ENCODE peak calls at places on chromosome 22, in seven cellular contexts. I is H1; O is HS-5; A is activated T-cell treated with anti-CD3 and anti-CD28 coated beads, Interleukin-2, amount 50 U/mL, for 72 hours; Q is CD8-positive, alpha-beta T cell; W is mesothelial cell of epicardium; K is AG04449. F is an unnamed sample.

GRCh38 chr22:29195964-29196666 is 9.6 kb upstream of the EMID1 start:
- DNase-seq in A (no peak), W (no peak), K (no peak), I (no peak), Q (no peak), O (no peak), F (no peak)

GRCh38 chr22:24315367-24315781 is 44.7 kb downstream of the SPECC1L start:
- DNase-seq in A (no peak), O (no peak), I (no peak), Q (no peak), K (no peak), W (no peak), F (no peak)

GRCh38 chr22:46801331-46801811 is 38.9 kb downstream of the TBC1D22A start:
- DNase-seq in I (no peak), A (no peak), K (no peak), W (no peak), Q (no peak), O (no peak), F (no peak)

GRCh38 chr22:30830907-30831306 is 136.2 kb downstream of the OSBP2 start:
- DNase-seq in I (no peak), A (no peak), W (no peak), Q (no peak), O (peak), K (peak), F (no peak)

GRCh38 chr22:37907036-37907954 is 1.2 kb downstream of the MICALL1 start:
- DNase-seq in O (no peak), A (no peak), Q (no peak), I (no peak), W (no peak), K (no peak), F (no peak)

GRCh38 chr22:29511126-29511854 is 31.3 kb downstream of the NEFH start:
- DNase-seq in A (no peak), Q (no peak), I (no peak), K (no peak), W (no peak), O (no peak), F (no peak)

GRCh38 chr22:40451230-40451629 is 80.8 kb downstream of the SGSM3 start:
- DNase-seq in Q (no peak), W (no peak), A (peak), I (no peak), O (no peak), K (no peak), F (no peak)

GRCh38 chr22:38755155-38755910 is 465 bp downstream of the SUN2 start:
- DNase-seq in Q (peak), A (peak), W (no peak), I (no peak), O (no peak), K (no peak), F (peak)

GRCh38 chr22:48088926-48089536 is 1326.6 kb downstream of the TBC1D22A start:
- DNase-seq in I (no peak), A (no peak), K (no peak), O (no peak), Q (no peak), W (no peak), F (no peak)

GRCh38 chr22:50696799-50697561 is 24.4 kb downstream of the SHANK3 start:
- DNase-seq in I (no peak), O (no peak), Q (no peak), W (peak), K (no peak), A (no peak), F (no peak)

GRCh38 chr22:47408409-47408808 is 646.0 kb downstream of the TBC1D22A start:
- DNase-seq in O (no peak), I (no peak), A (no peak), W (no peak), K (no peak), Q (no peak), F (no peak)

GRCh38 chr22:20488946-20489345 is 6.6 kb downstream of the KLHL22 start:
- DNase-seq in O (no peak), Q (no peak), I (no peak), K (no peak), W (no peak), A (no peak), F (no peak)

F was measured in T-helper 9 cell.